ENCODE peak calls at places on chromosome 10, in six cellular contexts. R is GM23338, L is PC-3, H is thoracic aorta, P is IMR-90, U is tibial artery. V is an unnamed sample. For H3K4me1, the result is how much of the 10 kb centered on the place peaks cover.

GRCh38 chr10:110215751-110216150 is 8.3 kb downstream of the MXI1 start:
- DNase-seq in R (no peak), L (no peak), H (no peak), P (no peak), U (no peak), V (no peak)

GRCh38 chr10:35421553-35422178 is 85.4 kb downstream of the CCNY start:
- DNase-seq in R (no peak), L (peak), H (peak), P (peak), U (peak), V (peak)

GRCh38 chr10:14362098-14362497 is 31.4 kb upstream of the FRMD4A start:
- DNase-seq in R (no peak), L (no peak), H (no peak), P (peak), U (no peak), V (no peak)

GRCh38 chr10:77553966-77554365 is 83.6 kb downstream of the KCNMA1 start:
- DNase-seq in R (no peak), L (peak), H (no peak), P (no peak), U (no peak), V (no peak)

GRCh38 chr10:48671914-48672595 is 12.6 kb upstream of the WDFY4 start:
- DNase-seq in R (no peak), L (no peak), H (no peak), P (no peak), U (no peak), V (no peak)

GRCh38 chr10:123565691-123566660 is 100.2 kb upstream of the GPR26 start:
- DNase-seq in R (no peak), L (no peak), H (no peak), P (no peak), U (no peak), V (no peak)

GRCh38 chr10:131078131-131078881 is 233.2 kb downstream of the TCERG1L start:
- DNase-seq in R (no peak), L (no peak), H (no peak), P (no peak), U (no peak), V (no peak)

GRCh38 chr10:16470747-16471146 is 33.9 kb downstream of the PTER start:
- DNase-seq in R (no peak), L (no peak), H (no peak), P (no peak), U (no peak), V (no peak)

GRCh38 chr10:58919927-58920654 is 256.4 kb upstream of the PHYHIPL start:
- DNase-seq in R (peak), L (peak), H (no peak), P (peak), U (no peak), V (no peak)

GRCh38 chr10:70549351-70549961 is 53.1 kb downstream of the PRF1 start:
- DNase-seq in R (no peak), L (no peak), H (no peak), P (no peak), U (no peak), V (no peak)

GRCh38 chr10:112526906-112527305 is 79.9 kb downstream of the VTI1A start:
- DNase-seq in R (peak), L (no peak), H (no peak), P (no peak), U (no peak), V (no peak)

GRCh38 chr10:8428654-8429053 is 374.2 kb downstream of the GATA3 start:
- DNase-seq in R (peak), L (no peak), H (no peak), P (no peak), U (no peak), V (no peak)

GRCh38 chr10:50990568-50991495 is 83.5 kb upstream of the PRKG1 start:
- DNase-seq in R (peak), L (peak), H (peak), P (peak), U (peak), V (peak)

GRCh38 chr10:79298403-79299244 is 48.6 kb upstream of the PPIF start:
- DNase-seq in R (no peak), L (peak), H (peak), P (peak), U (peak), V (peak)

GRCh38 chr10:30247704-30248103 is 101.4 kb downstream of the MTPAP start:
- DNase-seq in R (no peak), L (no peak), H (no peak), P (no peak), U (no peak), V (no peak)

GRCh38 chr10:14918964-14919363 is 34.9 kb downstream of the DCLRE1C start:
- DNase-seq in R (no peak), L (no peak), H (no peak), P (no peak), U (no peak), V (no peak)

GRCh38 chr10:72107325-72108003 is 19.1 kb upstream of the SPOCK2 start:
- DNase-seq in R (no peak), L (peak), H (no peak), P (no peak), U (no peak), V (no peak)

GRCh38 chr10:22593644-22594043 is 120.7 kb downstream of the PIP4K2A start:
- DNase-seq in R (no peak), L (peak), H (no peak), P (no peak), U (no peak), V (no peak)

GRCh38 chr10:43689618-43689954 is 40.9 kb upstream of the ZNF32 start:
- DNase-seq in R (peak), L (peak), H (no peak), P (no peak), U (peak), V (peak)

GRCh38 chr10:119306514-119306951 is 99.2 kb downstream of the GRK5 start:
- DNase-seq in R (no peak), L (peak), H (no peak), P (no peak), U (no peak), V (no peak)

GRCh38 chr10:114337510-114338462 is 66.5 kb downstream of the AFAP1L2 start:
- DNase-seq in R (peak), L (no peak), H (no peak), P (no peak), U (no peak), V (no peak)

GRCh38 chr10:8242295-8242872 is 187.9 kb downstream of the GATA3 start:
- DNase-seq in R (no peak), L (no peak), H (no peak), P (no peak), U (no peak), V (no peak)

GRCh38 chr10:23081156-23081833 is 14.1 kb upstream of the MSRB2 start:
- DNase-seq in R (no peak), L (peak), H (no peak), P (peak), U (no peak), V (no peak)

GRCh38 chr10:116030576-116030975 is 242.4 kb downstream of the GFRA1 start:
- DNase-seq in R (no peak), L (no peak), H (no peak), P (no peak), U (no peak), V (no peak)

GRCh38 chr10:29619273-29619672 is 15.5 kb downstream of the SVIL start:
- DNase-seq in R (no peak), L (peak), H (no peak), P (peak), U (no peak), V (no peak)

GRCh38 chr10:5904227-5904626 is 14.2 kb downstream of the FBH1 start:
- DNase-seq in R (no peak), L (no peak), H (no peak), P (no peak), U (no peak), V (no peak)

GRCh38 chr10:130372222-130372621 is 236.0 kb downstream of the GLRX3 start:
- DNase-seq in R (no peak), L (no peak), H (no peak), P (no peak), U (peak), V (no peak)

GRCh38 chr10:117320050-117320665 is 55.1 kb downstream of the PDZD8 start:
- DNase-seq in R (peak), L (peak), H (no peak), P (peak), U (no peak), V (no peak)

GRCh38 chr10:93993782-93994668 is at the start of gene PLCE1:
- DNase-seq in R (peak), L (peak), H (no peak), P (peak), U (peak), V (peak)

GRCh38 chr10:97466755-97467154 is 20.8 kb downstream of the ZDHHC16 start:
- DNase-seq in R (no peak), L (peak), H (no peak), P (peak), U (no peak), V (no peak)

GRCh38 chr10:117537436-117537903 is 5.1 kb upstream of the EMX2 start:
- DNase-seq in R (peak), L (peak), H (no peak), P (no peak), U (no peak), V (no peak)

GRCh38 chr10:24120651-24121050 is 88.3 kb upstream of the KIAA1217 start:
- DNase-seq in R (no peak), L (no peak), H (no peak), P (no peak), U (no peak), V (no peak)

DNA sequence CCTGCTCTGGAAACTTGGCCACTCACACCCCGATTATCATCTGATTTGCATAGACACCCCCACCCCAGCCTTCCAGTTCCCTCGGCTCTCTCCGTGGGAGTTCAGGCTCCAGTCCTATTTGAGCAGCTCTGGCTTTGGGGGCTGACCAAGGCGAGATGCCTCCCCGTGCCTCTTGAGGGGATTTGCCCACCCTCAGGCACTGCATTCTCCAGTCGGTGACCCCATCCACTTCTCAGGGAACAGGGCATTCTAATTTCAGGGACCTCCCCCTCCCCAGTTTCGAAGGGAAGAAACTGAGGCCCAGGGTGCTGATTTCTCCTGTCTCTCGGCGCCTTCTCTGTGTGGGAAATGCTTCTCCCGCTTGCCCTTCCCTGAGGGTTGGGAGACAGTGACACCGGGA is 35.7 kb upstream of the PAX2 start:
- DNase-seq in R (no peak), L (no peak), H (no peak), P (no peak), U (no peak), V (no peak)
- H3K4me3 ChIP-seq in R (peak), L (no peak), H (no peak), P (no peak), U (no peak), V (no peak)

DNA sequence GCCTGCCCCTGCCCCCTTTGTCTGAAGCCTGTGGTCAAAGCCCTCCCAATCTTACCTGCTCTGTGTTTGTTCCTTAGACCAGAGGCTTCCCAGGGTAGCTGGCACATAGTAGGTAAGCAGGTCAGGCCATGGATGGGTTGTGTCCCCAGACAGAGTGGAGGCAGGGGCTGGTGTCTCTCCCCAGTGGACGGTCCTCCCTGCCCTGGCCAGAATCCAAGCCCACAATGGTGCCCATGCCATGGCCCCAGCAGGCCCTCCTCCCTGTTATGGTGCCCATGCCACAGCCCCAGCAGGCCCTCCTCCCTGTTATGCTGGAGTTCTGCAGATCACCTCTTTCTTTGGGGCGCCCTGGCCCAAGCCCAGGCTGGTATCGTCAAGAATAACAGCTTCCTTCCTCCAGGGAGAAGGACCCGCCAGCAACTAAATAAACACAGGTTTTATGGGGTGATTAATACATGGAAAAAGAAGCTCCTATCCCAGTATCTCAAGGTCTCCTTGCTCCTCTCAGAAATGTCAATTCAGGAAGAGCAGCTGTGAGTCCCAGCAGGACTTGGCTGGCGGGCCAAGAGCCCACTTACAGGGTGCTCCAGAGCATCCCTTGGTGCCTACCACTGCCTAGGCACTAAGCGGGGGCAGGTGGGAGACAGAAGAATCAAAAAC is 82.0 kb downstream of the NEURL1 start:
- DNase-seq in R (no peak), L (peak), H (no peak), P (no peak), U (no peak), V (no peak)
- H3K4me1 ChIP-seq in R (under half), L (under half), H (under half), P (under half), U (under half), V (under half)

DNA sequence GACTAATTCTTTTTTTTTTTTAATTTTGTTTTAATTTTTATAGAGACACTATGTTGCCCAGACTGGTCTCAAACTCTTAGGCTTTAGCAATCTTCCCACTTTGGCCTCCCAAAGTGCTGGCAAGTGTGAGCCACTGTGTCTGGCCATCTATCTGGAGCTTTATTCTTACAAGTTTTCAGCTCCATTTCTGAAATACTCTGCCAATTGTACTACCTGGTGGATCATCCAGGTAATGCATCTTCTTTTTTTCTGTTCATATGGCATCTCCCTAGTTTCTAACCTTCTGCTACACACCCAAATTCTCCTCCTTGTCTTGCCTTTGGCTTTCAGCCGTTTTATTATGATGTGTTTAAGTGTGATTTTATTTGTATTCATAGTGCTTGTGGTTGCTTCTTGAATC is 40.2 kb downstream of the ZNF365 start:
- DNase-seq in R (peak), L (peak), H (no peak), P (no peak), U (no peak), V (no peak)
- TF ChIP-seq CTCF in R (no peak), L (peak), H (no peak), P (no peak), U (no peak), V (no peak)

GRCh38 chr10:103367379-103367781 is 396 bp upstream of the TAF5 start:
- DNase-seq in R (no peak), L (no peak), H (no peak), P (no peak), U (no peak), V (no peak)

GRCh38 chr10:103373544-103373943 is 5.8 kb downstream of the TAF5 start:
- DNase-seq in R (no peak), L (no peak), H (no peak), P (no peak), U (no peak), V (no peak)

GRCh38 chr10:103367782-103368518 is at the start of gene TAF5:
- DNase-seq in R (peak), L (peak), H (peak), P (peak), U (peak), V (peak)
- H3K4me3 ChIP-seq in R (peak), L (peak), H (peak), P (peak), U (peak), V (peak)

GRCh38 chr10:101285519-101286070 is 56.3 kb upstream of the LBX1 start:
- DNase-seq in R (peak), L (no peak), H (no peak), P (no peak), U (no peak), V (no peak)
- H3K4me1 ChIP-seq in R (half or more), L (under half), H (under half), P (under half), U (under half), V (under half)

GRCh38 chr10:133039107-133039822 is 48.5 kb upstream of the ADGRA1 start:
- DNase-seq in R (peak), L (no peak), H (no peak), P (no peak), U (no peak), V (no peak)
- TF ChIP-seq CTCF in R (peak), L (no peak), H (no peak), P (no peak), U (no peak), V (no peak)

V was measured in gastrocnemius medialis.